ENCODE peak calls at places on chromosomes 2 and 18, in eight cellular contexts. M is IMR-90, U is keratinocyte, I is astrocyte of the spinal cord, A is psoas muscle, V is fibroblast of pulmonary artery, N is AG04450, W is foreskin fibroblast. T is an unnamed sample.

GRCh38 chr2:28296243-28296642 is 96.4 kb upstream of the FOSL2 start:
- DNase-seq in M (peak; percentile 87), U (no peak), I (peak; percentile 61), A (no peak), V (no peak), N (no peak), W (peak; percentile 74), T (peak; percentile 83)

GRCh38 chr2:108189316-108189715 is 50.5 kb upstream of the SULT1C3 start:
- DNase-seq in M (no peak), U (no peak), I (no peak), A (no peak), V (no peak), N (no peak), W (no peak), T (no peak)

GRCh38 chr2:120465989-120466703 is 120.2 kb downstream of the INHBB start:
- DNase-seq in M (no peak), U (no peak), I (no peak), A (no peak), V (no peak), N (no peak), W (no peak), T (no peak)

GRCh38 chr2:69998761-69999160 is 37.3 kb upstream of the ASPRV1 start:
- DNase-seq in M (no peak), U (no peak), I (no peak), A (no peak), V (no peak), N (no peak), W (no peak), T (no peak)

GRCh38 chr2:58042486-58042970 is 4.1 kb upstream of the VRK2 start:
- DNase-seq in M (peak; percentile 89), U (peak; percentile 66), I (peak; percentile 93), A (no peak), V (peak; percentile 96), N (peak; percentile 49), W (peak; percentile 71), T (peak; percentile 95)

GRCh38 chr2:172783091-172783898 is 47.6 kb downstream of the RAPGEF4 start:
- DNase-seq in M (peak; percentile 94), U (peak; percentile 46), I (peak; percentile 98), A (no peak), V (peak; percentile 77), N (peak; percentile 66), W (peak; percentile 96), T (peak; percentile 82)

GRCh38 chr2:150468350-150468960 is 19.0 kb downstream of the RND3 start:
- DNase-seq in M (peak; percentile 19), U (no peak), I (no peak), A (no peak), V (no peak), N (no peak), W (no peak), T (peak; percentile 24)

GRCh38 chr2:205769494-205769848 is 87.2 kb downstream of the NRP2 start:
- DNase-seq in M (peak; percentile 94), U (peak; percentile 82), I (peak; percentile 95), A (no peak), V (peak; percentile 90), N (peak; percentile 78), W (peak; percentile 72), T (peak; percentile 74)

GRCh38 chr2:11362781-11363099 is 18.3 kb upstream of the ROCK2 start:
- DNase-seq in M (no peak), U (no peak), I (no peak), A (no peak), V (no peak), N (no peak), W (no peak), T (no peak)

GRCh38 chr2:239747274-239747673 is 277.9 kb downstream of the NDUFA10 start:
- DNase-seq in M (no peak), U (no peak), I (no peak), A (no peak), V (no peak), N (no peak), W (no peak), T (no peak)

GRCh38 chr2:181077128-181077709 is 96.8 kb downstream of the UBE2E3 start:
- DNase-seq in M (peak; percentile 62), U (no peak), I (peak; percentile 61), A (no peak), V (peak; percentile 77), N (no peak), W (peak; percentile 30), T (peak; percentile 70)

GRCh38 chr18:59769105-59769865 is 72.1 kb upstream of the CCBE1 start:
- DNase-seq in M (peak; percentile 36), U (no peak), I (peak; percentile 30), A (no peak), V (peak; percentile 73), N (no peak), W (peak; percentile 31), T (peak; percentile 72)

GRCh38 chr2:213248637-213249036 is 35.6 kb upstream of the SPAG16 start:
- DNase-seq in M (no peak), U (no peak), I (no peak), A (no peak), V (no peak), N (no peak), W (no peak), T (no peak)

GRCh38 chr2:231183851-231184250 is 14.6 kb upstream of the ARMC9 start:
- DNase-seq in M (no peak), U (no peak), I (no peak), A (no peak), V (no peak), N (no peak), W (no peak), T (no peak)

GRCh38 chr18:75314606-75315005 is 104.0 kb downstream of the TSHZ1 start:
- DNase-seq in M (no peak), U (no peak), I (no peak), A (no peak), V (no peak), N (no peak), W (no peak), T (no peak)

GRCh38 chr2:18436408-18437077 is 123.9 kb downstream of the RDH14 start:
- DNase-seq in M (peak; percentile 70), U (no peak), I (peak; percentile 43), A (peak; percentile 62), V (no peak), N (peak; percentile 32), W (no peak), T (no peak)
- H3K4me3 ChIP-seq in M (no peak overlapping the region), U (no peak overlapping the region), I (no peak overlapping the region), A (no peak overlapping the region), V (no peak overlapping the region), N (no peak overlapping the region), W (no peak overlapping the region), T (no peak overlapping the region)

GRCh38 chr2:25237764-25238163 is 69.4 kb upstream of the POMC start:
- DNase-seq in M (no peak), U (no peak), I (no peak), A (no peak), V (no peak), N (no peak), W (no peak), T (no peak)

GRCh38 chr2:25238920-25239319 is 70.5 kb upstream of the POMC start:
- DNase-seq in M (no peak), U (no peak), I (no peak), A (no peak), V (no peak), N (no peak), W (no peak), T (no peak)

GRCh38 chr2:25234756-25235155 is 66.4 kb upstream of the POMC start:
- DNase-seq in M (no peak), U (no peak), I (no peak), A (no peak), V (no peak), N (no peak), W (no peak), T (no peak)

GRCh38 chr2:25233916-25234610 is 65.7 kb upstream of the POMC start:
- DNase-seq in M (no peak), U (no peak), I (no peak), A (no peak), V (no peak), N (no peak), W (no peak), T (no peak)

DNA sequence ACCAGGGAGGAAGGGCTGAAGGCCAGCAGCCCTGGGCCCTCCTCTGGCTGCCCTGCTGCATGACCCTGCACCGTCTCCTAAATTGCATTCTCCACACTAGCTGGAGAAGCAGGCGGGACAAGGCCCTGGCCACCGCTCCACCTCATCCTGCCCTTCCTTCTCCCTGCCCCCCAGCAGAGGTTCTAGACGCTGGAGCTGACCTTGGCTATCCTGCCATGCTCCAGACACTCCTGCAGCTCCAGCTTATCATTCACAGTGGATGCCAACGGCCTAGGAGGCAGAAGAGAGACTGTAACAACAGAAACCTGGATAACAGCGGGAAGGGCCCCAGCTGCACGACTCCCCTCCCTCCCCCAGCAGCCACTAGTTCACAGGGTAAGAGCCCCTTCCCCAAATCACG is 68.4 kb upstream of the POMC start:
- DNase-seq in M (no peak), U (no peak), I (no peak), A (no peak), V (no peak), N (no peak), W (no peak), T (no peak)
- TF ChIP-seq CTCF in M (no peak), U (no peak), I (no peak), A (no peak), V (no peak), N (no peak), W (no peak), T (no peak)

GRCh38 chr2:241009601-241010530 is 11.4 kb downstream of the SNED1 start:
- DNase-seq in M (peak; percentile 50), U (no peak), I (peak; percentile 96), A (peak; percentile 63), V (peak; percentile 96), N (peak; percentile 15), W (peak; percentile 70), T (peak; percentile 97)

GRCh38 chr2:241009191-241009590 is 10.8 kb downstream of the SNED1 start:
- DNase-seq in M (no peak), U (no peak), I (no peak), A (peak; percentile 42), V (no peak), N (no peak), W (no peak), T (no peak)

GRCh38 chr2:241011751-241012510 is 13.5 kb downstream of the SNED1 start:
- DNase-seq in M (no peak), U (no peak), I (no peak), A (peak; percentile 55), V (no peak), N (no peak), W (no peak), T (no peak)

GRCh38 chr2:241011296-241011600 is 12.8 kb downstream of the SNED1 start:
- DNase-seq in M (no peak), U (no peak), I (no peak), A (peak; percentile 44), V (no peak), N (no peak), W (no peak), T (no peak)

GRCh38 chr2:241010531-241011295 is 12.3 kb downstream of the SNED1 start:
- DNase-seq in M (no peak), U (no peak), I (no peak), A (peak; percentile 42), V (no peak), N (no peak), W (no peak), T (no peak)
- H3K4me3 ChIP-seq in M (no peak overlapping the region), U (no peak overlapping the region), I (no peak overlapping the region), A (no peak overlapping the region), V (no peak overlapping the region), N (no peak overlapping the region), W (peak overlapping the region; percentile 34), T (peak overlapping the region; percentile 21)

DNA sequence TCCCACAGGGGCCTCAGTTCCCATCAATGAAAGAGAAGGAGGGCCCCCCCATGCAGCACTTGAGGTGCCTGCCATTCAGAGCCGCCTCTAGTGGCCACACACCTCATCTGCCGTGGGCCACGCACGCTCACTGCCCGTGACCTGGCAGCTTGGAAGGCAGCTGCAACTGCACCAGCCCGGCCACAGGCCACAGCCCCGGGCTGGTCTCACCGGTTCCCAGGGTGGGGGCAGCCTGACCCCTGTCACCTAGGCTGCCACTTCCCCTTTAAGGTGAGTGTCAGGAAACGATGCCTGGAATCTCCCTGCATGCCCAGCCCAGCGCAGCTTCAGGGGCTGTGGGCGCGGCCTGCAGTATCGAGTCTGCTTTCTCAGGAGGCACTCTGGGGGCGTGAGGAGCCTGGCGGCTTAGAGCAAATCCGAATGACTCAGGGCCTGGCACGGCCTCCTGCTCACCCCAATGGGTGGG is 2.6 kb downstream of the MAB21L4 start:
- DNase-seq in M (peak; percentile 36), U (no peak), I (no peak), A (no peak), V (no peak), N (no peak), W (peak; percentile 42), T (peak; percentile 23)
- TF ChIP-seq CTCF in M (no peak), U (peak; percentile 29), I (no peak), A (no peak), V (no peak), N (no peak), W (no peak), T (no peak)

T was measured in cardiac fibroblast.